ENCODE peak calls at places on chromosomes 1 and 21, in four cellular contexts. One of them, this sample, is unnamed.

GRCh38 chr1:22983944-22984343 is 11.3 kb upstream of the LACTBL1 start:
- DNase-seq in EL: no peak
- DNase-seq in SK-N-DZ: no peak
- DNase-seq in GM23338: no peak
- DNase-seq in this sample: no peak

GRCh38 chr1:40439247-40439646 is 11.0 kb upstream of the ZFP69B start:
- DNase-seq in EL: no peak
- DNase-seq in SK-N-DZ: no peak
- DNase-seq in GM23338: no peak
- DNase-seq in this sample: no peak

GRCh38 chr1:43358121-43358745 is 548 bp upstream of the CDC20 start:
- DNase-seq in EL: no peak
- DNase-seq in SK-N-DZ: peak
- DNase-seq in GM23338: peak
- DNase-seq in this sample: no peak

GRCh38 chr1:223720987-223721591 is 8.8 kb downstream of the CAPN2 start:
- DNase-seq in EL: peak
- DNase-seq in SK-N-DZ: no peak
- DNase-seq in GM23338: no peak
- DNase-seq in this sample: no peak

GRCh38 chr1:25799758-25800537 is at the start of gene SELENON:
- DNase-seq in EL: peak
- DNase-seq in SK-N-DZ: peak
- DNase-seq in GM23338: peak
- DNase-seq in this sample: no peak

GRCh38 chr1:65393345-65393744 is 27.1 kb upstream of the LEPR start:
- DNase-seq in EL: peak
- DNase-seq in SK-N-DZ: no peak
- DNase-seq in GM23338: no peak
- DNase-seq in this sample: no peak

GRCh38 chr1:229843627-229844238 is 217.7 kb downstream of the URB2 start:
- DNase-seq in EL: peak
- DNase-seq in SK-N-DZ: peak
- DNase-seq in GM23338: no peak
- DNase-seq in this sample: no peak

GRCh38 chr1:20528221-20528620 is 20.3 kb upstream of the MUL1 start:
- DNase-seq in EL: no peak
- DNase-seq in SK-N-DZ: no peak
- DNase-seq in GM23338: peak
- DNase-seq in this sample: no peak

GRCh38 chr21:44650265-44650972 is 4.0 kb downstream of the KRTAP12-4 start:
- DNase-seq in EL: no peak
- DNase-seq in SK-N-DZ: no peak
- DNase-seq in GM23338: no peak
- DNase-seq in this sample: no peak

GRCh38 chr1:26597629-26598039 is 68.1 kb downstream of the RPS6KA1 start:
- DNase-seq in EL: peak
- DNase-seq in SK-N-DZ: peak
- DNase-seq in GM23338: peak
- DNase-seq in this sample: no peak

GRCh38 chr1:203475012-203475981 is at the start of gene PRELP:
- DNase-seq in EL: peak
- DNase-seq in SK-N-DZ: no peak
- DNase-seq in GM23338: peak
- DNase-seq in this sample: no peak

GRCh38 chr1:9990944-9991343 is 6.1 kb upstream of the RBP7 start:
- DNase-seq in EL: no peak
- DNase-seq in SK-N-DZ: no peak
- DNase-seq in GM23338: no peak
- DNase-seq in this sample: no peak

GRCh38 chr1:152182431-152182830 is 23.4 kb upstream of the RPTN start:
- DNase-seq in EL: peak
- DNase-seq in SK-N-DZ: no peak
- DNase-seq in GM23338: peak
- DNase-seq in this sample: no peak

GRCh38 chr1:238501290-238501689 is 610.6 kb upstream of the ZP4 start:
- DNase-seq in EL: peak
- DNase-seq in SK-N-DZ: no peak
- DNase-seq in GM23338: no peak
- DNase-seq in this sample: no peak

GRCh38 chr1:68278221-68278620 is 45.9 kb upstream of the WLS start:
- DNase-seq in EL: no peak
- DNase-seq in SK-N-DZ: no peak
- DNase-seq in GM23338: no peak
- DNase-seq in this sample: no peak

GRCh38 chr1:34292472-34292871 is 115.8 kb downstream of the C1orf94 start:
- DNase-seq in EL: no peak
- DNase-seq in SK-N-DZ: no peak
- DNase-seq in GM23338: peak
- DNase-seq in this sample: no peak

GRCh38 chr1:21184266-21184665 is 7.6 kb upstream of the EIF4G3 start:
- DNase-seq in EL: no peak
- DNase-seq in SK-N-DZ: no peak
- DNase-seq in GM23338: no peak
- DNase-seq in this sample: no peak

GRCh38 chr1:182603646-182604127 is 502 bp downstream of the RGS16 start:
- DNase-seq in EL: no peak
- DNase-seq in SK-N-DZ: no peak
- DNase-seq in GM23338: peak
- DNase-seq in this sample: no peak

GRCh38 chr21:46189959-46190490 is 5.8 kb upstream of the SPATC1L start:
- DNase-seq in EL: no peak
- DNase-seq in SK-N-DZ: no peak
- DNase-seq in GM23338: no peak
- DNase-seq in this sample: no peak

GRCh38 chr1:114456586-114456985 is 54.4 kb downstream of the TRIM33 start:
- DNase-seq in EL: no peak
- DNase-seq in SK-N-DZ: no peak
- DNase-seq in GM23338: no peak
- DNase-seq in this sample: no peak

This sample was measured in anterior cingulate cortex.